ENCODE peak calls at places on chromosomes 11 and 22, in eight cellular contexts. T, Z, F, S, X, G, I and A are unnamed samples.

GRCh38 chr11:102154806-102155205 is 44.6 kb downstream of the YAP1 start:
- DNase-seq in X (no peak), G (no peak), T (no peak), F (no peak), I (no peak), Z (no peak), S (no peak), A (peak)

GRCh38 chr22:19419086-19419463 is 12.5 kb downstream of the HIRA start:
- DNase-seq in F (no peak), G (no peak), Z (no peak), T (no peak), S (no peak), X (no peak), I (no peak), A (no peak)

GRCh38 chr22:24181996-24182560 is 791 bp downstream of the SUSD2 start:
- DNase-seq in F (no peak), I (no peak), T (no peak), S (no peak), X (no peak), Z (no peak), G (peak), A (no peak)

GRCh38 chr11:444397-445144 is 2.8 kb upstream of the ANO9 start:
- DNase-seq in G (no peak), X (no peak), S (peak), T (no peak), Z (peak), I (peak), F (no peak), A (peak)

GRCh38 chr11:125778728-125779127 is at the start of gene PATE2:
- DNase-seq in T (no peak), F (no peak), Z (no peak), X (no peak), G (no peak), S (no peak), I (no peak), A (no peak)

GRCh38 chr11:18624161-18624560 is 10.0 kb downstream of the SPTY2D1 start:
- DNase-seq in X (no peak), T (no peak), F (no peak), G (no peak), Z (no peak), I (no peak), S (no peak), A (no peak)

GRCh38 chr11:45755281-45755859 is 49.6 kb upstream of the SLC35C1 start:
- DNase-seq in G (peak), S (no peak), F (no peak), Z (no peak), I (no peak), X (no peak), T (no peak), A (no peak)

GRCh38 chr11:106917973-106918372 is 100.3 kb downstream of the GUCY1A2 start:
- DNase-seq in X (no peak), T (no peak), G (no peak), I (peak), F (no peak), S (no peak), Z (peak), A (peak)

GRCh38 chr11:63764201-63764711 is 4.3 kb downstream of the ZFTA start:
- DNase-seq in T (no peak), F (peak), S (no peak), I (no peak), Z (no peak), G (no peak), X (no peak), A (no peak)

GRCh38 chr22:39253427-39254070 is 8.8 kb upstream of the PDGFB start:
- DNase-seq in G (peak), I (peak), Z (peak), F (peak), S (peak), T (no peak), X (no peak), A (peak)

GRCh38 chr22:28911777-28912669 is 28.7 kb downstream of the ZNRF3 start:
- DNase-seq in G (no peak), I (peak), F (peak), X (no peak), Z (peak), S (no peak), T (no peak), A (peak)

GRCh38 chr11:131609317-131609716 is 238.9 kb downstream of the NTM start:
- DNase-seq in T (no peak), I (no peak), S (peak), X (no peak), Z (peak), G (no peak), F (no peak), A (peak)

GRCh38 chr11:70603756-70604211 is 205.5 kb downstream of the CTTN start:
- DNase-seq in I (no peak), F (no peak), Z (no peak), T (no peak), X (no peak), G (no peak), S (no peak), A (no peak)

GRCh38 chr11:5605849-5606248 is 9.4 kb downstream of the TRIM6 start:
- DNase-seq in S (peak), G (no peak), I (peak), X (no peak), T (no peak), Z (peak), F (no peak), A (peak)

GRCh38 chr11:47391077-47391583 is 12.8 kb upstream of the SPI1 start:
- DNase-seq in Z (no peak), T (no peak), G (peak), X (no peak), F (no peak), S (no peak), I (no peak), A (no peak)

GRCh38 chr11:17541330-17541885 is 2.8 kb downstream of the USH1C start:
- DNase-seq in G (no peak), S (no peak), F (no peak), I (peak), X (no peak), T (no peak), Z (no peak), A (no peak)

GRCh38 chr11:68763926-68764657 is 12.8 kb upstream of the TESMIN start:
- DNase-seq in S (no peak), Z (no peak), F (no peak), X (no peak), G (no peak), T (no peak), I (no peak), A (no peak)
- H3K4me3 ChIP-seq in S (no peak), Z (no peak), F (no peak), X (no peak), G (no peak), T (no peak), I (no peak), A (no peak)

DNA sequence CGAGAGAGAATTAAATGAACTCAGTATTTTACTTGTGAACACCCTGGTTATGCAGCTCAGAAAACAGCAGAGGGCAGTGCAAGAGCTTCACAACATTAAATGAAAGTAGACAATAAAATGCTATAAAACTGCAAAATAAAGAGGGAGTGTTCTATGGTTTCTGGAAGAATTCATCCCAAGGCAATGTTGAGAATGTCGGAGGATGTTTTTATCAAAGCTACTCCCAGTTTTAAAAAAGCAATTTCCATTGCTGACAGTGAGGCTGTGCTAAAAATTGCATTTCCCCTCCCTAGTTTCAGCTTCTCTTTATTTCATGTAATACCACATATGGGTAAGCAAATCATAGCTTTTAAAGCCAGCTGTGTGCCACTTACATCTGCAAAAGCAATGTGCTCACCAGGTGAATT is 296.9 kb downstream of the RAB38 start:
- DNase-seq in S (peak), F (no peak), X (no peak), I (peak), T (no peak), Z (peak), G (no peak), A (peak)
- TF ChIP-seq CTCF in S (peak), F (peak), X (no peak), I (peak), T (no peak), Z (peak), G (no peak), A (peak)

GRCh38 chr11:20156876-20157613 is 3.2 kb downstream of the DBX1 start:
- DNase-seq in S (no peak), G (no peak), F (no peak), T (peak), Z (no peak), X (no peak), I (no peak), A (no peak)
- H3K4me3 ChIP-seq in S (no peak), G (no peak), F (no peak), T (peak), Z (no peak), X (peak), I (no peak), A (no peak)

GRCh38 chr11:3011891-3012885 is 20.1 kb upstream of the NAP1L4 start:
- DNase-seq in X (no peak), Z (no peak), S (no peak), F (no peak), I (no peak), T (no peak), G (no peak), A (no peak)

GRCh38 chr11:3014314-3014938 is 22.3 kb upstream of the NAP1L4 start:
- DNase-seq in S (peak), F (no peak), X (no peak), T (peak), G (no peak), I (no peak), Z (no peak), A (peak)

GRCh38 chr11:3015796-3016195 is 23.7 kb upstream of the NAP1L4 start:
- DNase-seq in F (no peak), T (no peak), G (no peak), I (no peak), Z (peak), S (peak), X (no peak), A (peak)

GRCh38 chr11:3016861-3017260 is 24.7 kb upstream of the NAP1L4 start:
- DNase-seq in S (no peak), I (no peak), G (no peak), X (no peak), Z (no peak), T (no peak), F (no peak), A (no peak)

DNA sequence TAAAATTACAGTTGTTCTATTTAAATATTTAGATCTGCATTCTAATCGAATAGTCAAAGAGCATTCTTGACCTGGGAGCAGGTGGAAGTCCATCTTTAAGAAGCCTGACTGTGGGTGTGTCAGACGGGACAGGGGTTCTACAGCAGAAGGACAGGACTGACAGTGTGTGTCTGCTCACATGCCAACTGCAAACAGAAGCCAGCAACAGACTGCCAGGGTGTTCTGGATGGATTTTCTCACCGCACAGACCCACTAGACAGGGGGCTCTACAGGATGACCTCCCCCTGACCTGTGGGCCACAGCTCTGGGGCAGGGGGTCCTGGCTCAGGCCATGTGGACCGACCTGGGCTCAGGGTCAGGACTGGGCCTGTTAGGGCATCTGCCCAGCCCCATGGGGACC is 22.8 kb upstream of the NAP1L4 start:
- DNase-seq in Z (no peak), F (no peak), S (no peak), G (no peak), I (no peak), X (no peak), T (no peak), A (no peak)
- TF ChIP-seq CTCF in Z (no peak), F (no peak), S (no peak), G (no peak), I (no peak), X (no peak), T (no peak), A (no peak)

DNA sequence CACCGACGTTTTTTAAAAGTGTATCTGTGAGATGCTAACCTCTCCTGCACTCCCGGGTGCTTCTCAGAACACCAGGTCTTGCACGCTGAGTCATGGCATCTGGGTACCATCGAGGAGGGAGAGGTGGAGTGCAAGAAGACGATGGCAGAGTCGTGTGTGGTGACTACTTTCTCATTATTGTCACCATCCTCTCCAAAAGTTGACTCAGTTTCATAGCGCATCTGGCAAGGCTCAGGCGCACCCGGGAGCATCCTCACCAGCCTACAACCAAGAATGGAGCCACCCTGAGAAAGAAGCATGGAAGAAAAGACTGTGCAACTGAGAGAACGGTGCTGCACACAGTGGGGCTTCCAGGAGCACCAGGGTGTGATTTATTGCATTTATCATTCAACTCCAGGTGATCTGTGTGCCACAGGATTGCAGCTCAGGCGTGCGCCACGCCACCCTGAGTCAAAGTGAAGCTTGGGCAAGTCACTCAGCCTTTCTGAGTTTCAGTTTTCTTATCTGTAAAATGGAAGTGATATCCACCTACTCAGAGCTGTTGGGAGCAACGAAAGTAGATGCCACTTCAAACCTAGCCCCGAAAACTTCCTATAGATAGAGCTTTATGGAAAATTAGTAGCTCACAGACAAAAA is 65.4 kb downstream of the LINC01488 start:
- DNase-seq in T (no peak), S (no peak), I (no peak), Z (no peak), X (peak), F (no peak), G (no peak), A (no peak)
- H3K4me3 ChIP-seq in T (no peak), S (no peak), I (no peak), Z (no peak), X (no peak), F (no peak), G (no peak), A (no peak)

DNA sequence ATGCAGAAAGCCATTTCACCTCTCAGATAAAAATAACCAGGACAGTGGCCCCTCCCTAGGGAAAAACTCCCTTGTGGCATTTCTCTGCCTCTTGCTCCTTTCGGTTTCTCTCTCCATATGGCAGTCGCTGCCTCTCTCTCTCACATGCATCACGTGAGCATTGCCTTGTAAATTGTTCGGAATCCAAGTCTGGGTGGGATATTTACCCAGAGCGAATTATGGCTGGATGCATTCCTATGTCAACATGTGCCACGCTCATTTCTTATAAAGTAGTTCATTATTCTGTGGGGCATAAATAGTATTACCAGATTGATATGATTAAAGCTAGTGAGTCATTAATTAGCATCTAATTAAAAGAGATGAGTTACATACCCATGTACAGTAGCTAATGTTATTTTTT is 392.9 kb downstream of the INSC start:
- DNase-seq in X (no peak), F (peak), I (no peak), G (no peak), S (peak), Z (no peak), T (no peak), A (no peak)
- TF ChIP-seq CTCF in X (no peak), F (no peak), I (no peak), G (no peak), S (no peak), Z (no peak), T (no peak), A (no peak)

GRCh38 chr22:38080847-38081635 is 2.9 kb downstream of the SLC16A8 start:
- DNase-seq in X (no peak), G (no peak), T (no peak), S (peak), I (peak), F (peak), Z (peak), A (peak)
- H3K4me3 ChIP-seq in X (peak), G (no peak), T (no peak), S (peak), I (no peak), F (no peak), Z (no peak), A (peak)

GRCh38 chr22:31400023-31400397 is 606 bp downstream of the DRG1 start:
- DNase-seq in T (no peak), X (no peak), G (no peak), Z (peak), S (peak), I (no peak), F (no peak), A (peak)

GRCh38 chr22:31394326-31394725 is 5.1 kb upstream of the DRG1 start:
- DNase-seq in G (no peak), X (no peak), I (no peak), T (no peak), S (no peak), Z (peak), F (no peak), A (no peak)

GRCh38 chr22:31393890-31394289 is 5.5 kb upstream of the DRG1 start:
- DNase-seq in F (no peak), I (no peak), Z (no peak), G (no peak), S (no peak), T (no peak), X (no peak), A (no peak)

GRCh38 chr22:31399211-31400022 is at the start of gene DRG1:
- DNase-seq in X (peak), S (peak), G (peak), F (peak), I (peak), T (peak), Z (peak), A (peak)
- TF ChIP-seq CTCF in X (no peak), S (no peak), G (no peak), F (peak), I (no peak), T (no peak), Z (no peak), A (no peak)

GRCh38 chr11:90134420-90135003 is at the start of gene NAALAD2:
- DNase-seq in G (peak), X (no peak), S (peak), T (no peak), F (peak), Z (peak), I (no peak), A (peak)

GRCh38 chr11:90135016-90135415 is 553 bp downstream of the NAALAD2 start:
- DNase-seq in Z (peak), I (no peak), S (peak), G (no peak), F (no peak), T (no peak), X (no peak), A (no peak)

GRCh38 chr11:90133560-90134145 is 810 bp upstream of the NAALAD2 start:
- DNase-seq in I (no peak), Z (no peak), F (no peak), T (no peak), X (no peak), S (no peak), G (no peak), A (no peak)
- H3K4me3 ChIP-seq in I (no peak), Z (peak), F (no peak), T (no peak), X (peak), S (no peak), G (peak), A (peak)

GRCh38 chr11:73228268-73229134 is 10.4 kb downstream of the P2RY2 start:
- DNase-seq in T (no peak), I (no peak), G (no peak), S (no peak), Z (no peak), X (peak), F (no peak), A (no peak)

GRCh38 chr11:73226297-73227006 is 8.4 kb downstream of the P2RY2 start:
- DNase-seq in T (no peak), F (no peak), I (no peak), X (peak), S (no peak), G (no peak), Z (no peak), A (no peak)

GRCh38 chr11:73229321-73230275 is 11.5 kb downstream of the P2RY2 start:
- DNase-seq in S (no peak), Z (no peak), X (peak), G (no peak), I (no peak), F (no peak), T (no peak), A (no peak)

GRCh38 chr11:73225851-73226250 is 7.8 kb downstream of the P2RY2 start:
- DNase-seq in Z (no peak), F (no peak), G (no peak), S (no peak), T (no peak), X (no peak), I (no peak), A (no peak)

DNA sequence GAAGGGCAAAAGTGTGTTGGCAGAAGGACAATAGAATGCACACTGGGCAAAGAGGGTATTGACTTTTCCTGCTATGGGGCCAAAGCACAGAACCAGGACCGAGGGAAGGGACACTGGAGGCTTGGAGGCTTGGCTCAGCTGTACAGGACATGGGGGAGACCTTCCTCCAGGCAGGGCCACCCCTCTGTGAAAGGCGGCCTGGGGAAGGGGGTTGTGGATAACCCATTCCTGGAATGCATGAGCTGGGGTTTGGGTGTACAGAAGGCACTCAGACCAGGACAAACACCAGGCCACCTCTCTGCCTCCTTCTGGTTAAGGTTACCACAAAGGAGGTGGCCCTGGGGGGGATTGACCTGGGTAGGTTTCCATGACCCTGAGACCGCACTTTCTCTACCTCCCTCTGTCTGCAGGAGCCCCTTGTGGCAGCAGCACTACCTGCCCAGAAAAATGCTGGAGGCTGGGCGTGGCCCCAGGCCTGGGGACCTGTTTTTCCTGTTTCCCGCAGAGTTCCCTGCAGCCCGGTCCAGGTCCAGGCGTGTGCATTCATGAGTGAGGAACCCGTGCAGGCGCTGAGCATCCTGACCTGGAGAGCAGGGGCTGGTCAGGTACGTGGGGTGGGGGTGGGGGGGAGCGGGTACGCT is 9.6 kb downstream of the P2RY2 start:
- DNase-seq in S (no peak), Z (no peak), F (peak), I (peak), G (no peak), T (no peak), X (peak), A (no peak)
- TF ChIP-seq CTCF in S (no peak), Z (no peak), F (peak), I (peak), G (no peak), T (no peak), X (no peak), A (no peak)